ENCODE peak calls at places on chromosomes 11 and 22, in six cellular contexts. A is colonic mucosa, U is hepatocyte, F is cardiac fibroblast, L is right lobe of liver, D is cardiac muscle cell. G is an unnamed sample.

GRCh38 chr11:20047006-20047405 is 113.3 kb downstream of the DBX1 start:
- DNase-seq in A (no peak), U (no peak), F (no peak), L (no peak), D (no peak), G (no peak)

GRCh38 chr11:124536520-124536919 is 6.9 kb downstream of the OR8B12 start:
- DNase-seq in A (no peak), U (peak), F (peak), L (peak), D (peak), G (peak)

GRCh38 chr22:49325531-49326395 is 501.9 kb downstream of the BRD1 start:
- DNase-seq in A (no peak), U (no peak), F (no peak), L (no peak), D (no peak), G (no peak)

GRCh38 chr11:61611309-61611708 is 30.4 kb upstream of the SYT7 start:
- DNase-seq in A (no peak), U (no peak), F (no peak), L (no peak), D (no peak), G (no peak)

GRCh38 chr11:22800482-22800881 is 29.1 kb downstream of the SVIP start:
- DNase-seq in A (no peak), U (no peak), F (no peak), L (no peak), D (no peak), G (no peak)

GRCh38 chr11:125407046-125407445 is 89.0 kb downstream of the FEZ1 start:
- DNase-seq in A (no peak), U (no peak), F (no peak), L (no peak), D (no peak), G (no peak)

GRCh38 chr22:37544955-37545702 is 15.2 kb upstream of the CDC42EP1 start:
- DNase-seq in A (peak), U (peak), F (peak), L (peak), D (peak), G (peak)

GRCh38 chr11:73875840-73876239 is 806 bp downstream of the COA4 start:
- DNase-seq in A (peak), U (peak), F (no peak), L (no peak), D (no peak), G (no peak)

GRCh38 chr11:44766112-44766971 is 39.6 kb downstream of the TSPAN18 start:
- DNase-seq in A (no peak), U (peak), F (peak), L (no peak), D (peak), G (peak)

GRCh38 chr11:33920838-33921613 is 29.1 kb upstream of the LMO2 start:
- DNase-seq in A (no peak), U (no peak), F (no peak), L (no peak), D (no peak), G (peak)

GRCh38 chr22:23278883-23279675 is 98.8 kb downstream of the BCR start:
- DNase-seq in A (peak), U (no peak), F (peak), L (no peak), D (no peak), G (no peak)

GRCh38 chr11:44575962-44576361 is 10.5 kb downstream of the CD82 start:
- DNase-seq in A (no peak), U (no peak), F (no peak), L (no peak), D (no peak), G (no peak)

GRCh38 chr11:102762414-102762813 is 18.0 kb downstream of the MMP10 start:
- DNase-seq in A (no peak), U (no peak), F (no peak), L (no peak), D (no peak), G (peak)

GRCh38 chr11:1487851-1488574 is 1.4 kb upstream of the MOB2 start:
- DNase-seq in A (no peak), U (no peak), F (no peak), L (peak), D (no peak), G (no peak)

GRCh38 chr22:45426387-45426786 is 12.9 kb downstream of the RIBC2 start:
- DNase-seq in A (no peak), U (no peak), F (no peak), L (peak), D (no peak), G (no peak)

GRCh38 chr22:17845790-17846189 is 71.5 kb upstream of the BID start:
- DNase-seq in A (no peak), U (no peak), F (no peak), L (no peak), D (no peak), G (no peak)

GRCh38 chr11:65112551-65113360 is 1.1 kb downstream of the TM7SF2 start:
- DNase-seq in A (peak), U (peak), F (peak), L (peak), D (peak), G (peak)

GRCh38 chr11:8288824-8289223 is 25.1 kb upstream of the LMO1 start:
- DNase-seq in A (no peak), U (no peak), F (no peak), L (no peak), D (no peak), G (no peak)

GRCh38 chr11:1054143-1055108 is 17.9 kb upstream of the MUC6 start:
- DNase-seq in A (peak), U (no peak), F (peak), L (no peak), D (no peak), G (no peak)

GRCh38 chr22:19147193-19147780 is 2.8 kb downstream of the GSC2 start:
- DNase-seq in A (no peak), U (peak), F (no peak), L (no peak), D (no peak), G (no peak)

GRCh38 chr22:45212306-45212709 is 28.4 kb downstream of the KIAA0930 start:
- DNase-seq in A (peak), U (peak), F (peak), L (peak), D (peak), G (peak)

GRCh38 chr11:10897150-10897549 is 39.3 kb upstream of the ZBED5 start:
- DNase-seq in A (no peak), U (no peak), F (no peak), L (no peak), D (peak), G (no peak)

GRCh38 chr11:10900686-10901415 is 43.0 kb upstream of the ZBED5 start:
- DNase-seq in A (no peak), U (no peak), F (no peak), L (no peak), D (peak), G (no peak)

GRCh38 chr11:10898003-10898762 is 40.3 kb upstream of the ZBED5 start:
- DNase-seq in A (no peak), U (no peak), F (no peak), L (no peak), D (no peak), G (no peak)

GRCh38 chr11:10898763-10899541 is 41.1 kb upstream of the ZBED5 start:
- DNase-seq in A (no peak), U (no peak), F (no peak), L (no peak), D (no peak), G (no peak)

GRCh38 chr11:10899542-10899830 is 41.6 kb upstream of the ZBED5 start:
- DNase-seq in A (peak), U (peak), F (no peak), L (no peak), D (no peak), G (no peak)
- H3K4me3 ChIP-seq in A (no peak), U (no peak), F (no peak), L (no peak), D (no peak), G (no peak)

DNA sequence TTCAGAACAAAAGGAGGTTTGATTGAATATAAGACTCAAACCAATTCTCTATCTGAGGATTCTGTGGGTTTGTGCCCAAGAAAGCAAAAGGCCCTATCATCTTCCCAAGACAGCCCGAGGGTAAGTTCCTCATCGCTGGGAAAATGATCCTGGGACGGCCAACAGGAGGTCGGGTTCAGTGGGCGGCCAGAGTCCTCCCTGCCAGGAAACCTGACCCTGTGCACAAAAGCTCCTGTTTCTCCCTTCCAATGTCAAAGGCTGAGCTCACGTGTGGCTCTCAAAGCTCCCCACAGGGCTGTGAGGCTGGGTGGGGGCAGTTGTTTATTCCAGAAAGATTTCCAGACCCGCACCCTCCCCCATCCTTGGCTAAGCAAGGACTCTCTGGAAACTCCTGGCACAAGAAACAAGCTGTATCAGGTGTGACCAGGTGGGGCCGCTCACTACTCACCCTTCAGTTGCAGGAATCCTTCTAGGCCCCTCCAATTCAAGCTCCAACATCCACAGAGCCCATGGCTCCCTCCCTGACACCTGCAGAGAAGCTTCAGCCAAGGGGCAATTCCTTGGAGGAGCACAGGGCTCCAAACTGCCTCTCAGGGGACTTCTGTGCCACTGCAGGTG is 131.9 kb downstream of the SHANK2 start:
- DNase-seq in A (peak), U (peak), F (peak), L (no peak), D (peak), G (no peak)
- TF ChIP-seq CTCF in A (no peak), U (peak), F (no peak), L (peak), D (peak), G (peak)

GRCh38 chr11:13644997-13645667 is 23.3 kb upstream of the FAR1 start:
- DNase-seq in A (no peak), U (peak), F (no peak), L (no peak), D (no peak), G (no peak)
- H3K4me3 ChIP-seq in A (no peak), U (no peak), F (no peak), L (no peak), D (no peak), G (no peak)

GRCh38 chr11:113581713-113582112 is 106.5 kb upstream of the DRD2 start:
- DNase-seq in A (no peak), U (no peak), F (no peak), L (no peak), D (no peak), G (no peak)

GRCh38 chr11:113584371-113584770 is 109.2 kb upstream of the DRD2 start:
- DNase-seq in A (no peak), U (no peak), F (no peak), L (no peak), D (no peak), G (no peak)

GRCh38 chr11:113591122-113591521 is 115.0 kb downstream of the TMPRSS5 start:
- DNase-seq in A (no peak), U (no peak), F (no peak), L (no peak), D (peak), G (no peak)

GRCh38 chr11:113587318-113587739 is 112.1 kb upstream of the DRD2 start:
- DNase-seq in A (no peak), U (no peak), F (peak), L (no peak), D (no peak), G (peak)
- TF ChIP-seq CTCF in A (no peak), U (no peak), F (no peak), L (no peak), D (no peak), G (no peak)

GRCh38 chr22:41782751-41783150 is 17.7 kb upstream of the CCDC134 start:
- DNase-seq in A (no peak), U (no peak), F (no peak), L (no peak), D (no peak), G (no peak)
- H3K4me3 ChIP-seq in A (no peak), U (no peak), F (no peak), L (no peak), D (no peak), G (no peak)

DNA sequence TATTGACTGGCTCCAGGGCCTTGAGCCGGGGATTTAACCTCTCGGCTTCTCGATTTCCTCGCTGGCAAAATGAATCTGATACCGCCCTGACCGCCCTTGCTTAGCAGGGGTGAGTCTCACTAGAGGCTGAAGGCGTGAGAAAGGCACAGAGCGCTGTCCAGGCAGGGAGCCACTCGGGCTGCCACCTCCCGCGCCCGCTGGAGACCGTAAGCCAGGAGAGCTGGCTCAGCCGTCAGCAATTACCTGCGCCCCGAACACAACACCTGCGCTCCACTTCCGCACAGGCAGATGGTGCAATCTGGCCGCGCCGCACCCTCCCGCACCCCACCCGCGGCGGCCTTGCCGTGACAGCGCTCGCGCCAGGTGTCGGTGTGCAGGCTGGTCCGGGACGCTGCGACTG is 65.5 kb downstream of the BUD13 start:
- DNase-seq in A (peak), U (no peak), F (no peak), L (no peak), D (no peak), G (no peak)
- TF ChIP-seq CTCF in A (no peak), U (no peak), F (no peak), L (no peak), D (no peak), G (no peak)

DNA sequence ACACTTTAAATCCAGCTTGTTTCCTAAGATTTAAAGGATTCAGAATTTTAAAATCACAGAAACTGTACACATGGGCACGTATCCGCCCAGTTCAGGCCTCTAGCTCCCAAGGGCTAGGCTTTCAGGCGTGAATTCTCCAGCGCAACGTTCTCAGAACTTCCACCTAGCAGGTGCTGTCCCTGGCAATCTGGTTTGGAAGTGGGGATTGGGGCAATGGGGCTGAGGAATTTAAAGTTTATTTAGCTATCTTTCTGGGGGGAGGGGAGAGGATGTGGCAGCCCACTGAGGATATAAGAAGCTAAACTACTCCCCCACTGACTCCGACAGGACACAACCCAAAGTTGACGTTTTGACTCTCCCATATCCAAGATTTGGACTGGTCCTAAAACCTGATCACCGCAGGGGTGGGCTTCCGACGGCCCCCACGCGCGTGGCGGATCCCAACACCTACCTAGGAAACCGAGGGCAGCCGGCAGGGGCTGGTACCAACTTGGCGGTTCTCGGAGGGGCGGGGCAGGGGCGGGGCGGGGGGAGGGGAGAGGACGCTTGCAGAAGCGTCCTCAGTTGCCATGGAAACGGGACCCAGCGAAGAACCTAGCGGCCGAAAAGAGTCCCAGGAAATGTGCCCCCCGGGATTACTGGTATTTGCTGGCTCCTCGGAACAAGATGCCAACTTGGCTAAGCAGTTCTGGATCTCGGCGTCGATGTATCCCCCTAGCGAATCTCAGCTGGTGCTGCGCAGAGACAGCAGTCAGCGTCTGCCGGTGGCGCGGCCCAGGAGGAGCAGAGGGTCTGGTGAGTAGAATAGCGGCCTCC is at the start of gene HOATZ:
- DNase-seq in A (no peak), U (peak), F (peak), L (no peak), D (peak), G (peak)
- H3K4me3 ChIP-seq in A (no peak), U (no peak), F (no peak), L (no peak), D (peak), G (peak)

GRCh38 chr11:58618215-58618614 is 4.2 kb upstream of the CNTF start:
- DNase-seq in A (no peak), U (no peak), F (no peak), L (no peak), D (no peak), G (no peak)
- TF ChIP-seq CTCF in A (no peak), U (peak), F (peak), L (peak), D (peak), G (no peak)

G was measured in astrocyte of the spinal cord.